ENCODE peak calls at places on chromosomes 11 and 22, in five cellular contexts. X, K, F, Z and L are unnamed samples.

GRCh38 chr11:22634897-22635629 is 9.4 kb upstream of the FANCF start:
- DNase-seq in X (no peak), K (peak; percentile 96), F (no peak), Z (no peak), L (no peak)

GRCh38 chr11:16738949-16739262 is 459 bp downstream of the C11orf58 start:
- DNase-seq in X (no peak), K (no peak), F (no peak), Z (no peak), L (no peak)

GRCh38 chr11:128904872-128905344 is 13.8 kb downstream of the KCNJ5 start:
- DNase-seq in X (peak; percentile 6), K (no peak), F (no peak), Z (no peak), L (peak; percentile 35)

GRCh38 chr11:127017482-127017881 is 16.9 kb upstream of the KIRREL3 start:
- DNase-seq in X (peak; percentile 81), K (no peak), F (no peak), Z (no peak), L (peak; percentile 14)

GRCh38 chr11:22151795-22152194 is 41.1 kb upstream of the ANO5 start:
- DNase-seq in X (no peak), K (no peak), F (no peak), Z (no peak), L (no peak)

GRCh38 chr22:32396746-32397145 is 15.3 kb downstream of the RTCB start:
- DNase-seq in X (no peak), K (no peak), F (no peak), Z (no peak), L (no peak)

GRCh38 chr11:7480132-7480531 is 5.2 kb upstream of the OLFML1 start:
- DNase-seq in X (no peak), K (no peak), F (no peak), Z (no peak), L (no peak)

GRCh38 chr11:126310229-126310991 is 6.5 kb downstream of the DCPS start:
- DNase-seq in X (peak; percentile 60), K (peak; percentile 63), F (peak; percentile 47), Z (no peak), L (peak; percentile 74)

GRCh38 chr11:112925516-112926310 is 35.5 kb upstream of the NCAM1 start:
- DNase-seq in X (no peak), K (no peak), F (no peak), Z (no peak), L (no peak)
- TF ChIP-seq HDAC2 in X (no peak), K (no peak), F (no peak), Z (no peak), L (no peak)

DNA sequence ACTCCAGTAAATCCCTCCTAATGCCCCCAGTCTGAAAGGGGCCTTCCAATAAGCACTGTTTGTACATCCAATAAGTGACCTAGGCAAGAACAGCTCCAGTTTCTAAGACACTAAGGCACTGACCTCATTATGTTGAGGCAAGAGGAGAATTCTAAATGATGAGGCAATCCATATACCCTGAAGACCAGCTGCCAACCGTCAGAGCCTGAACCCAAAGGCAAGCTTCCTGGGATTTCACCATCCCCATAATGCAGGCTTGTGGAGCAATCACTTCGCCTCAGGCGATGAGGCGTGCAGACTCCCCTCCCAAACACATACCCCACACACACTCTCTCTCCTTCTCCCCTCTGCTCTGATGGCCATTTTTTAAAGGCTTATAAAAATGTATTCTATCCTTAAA is 49.5 kb downstream of the LGR4 start:
- DNase-seq in X (peak; percentile 66), K (no peak), F (no peak), Z (no peak), L (no peak)
- TF ChIP-seq HDAC2 in X (no peak), K (no peak), F (no peak), Z (no peak), L (no peak)

DNA sequence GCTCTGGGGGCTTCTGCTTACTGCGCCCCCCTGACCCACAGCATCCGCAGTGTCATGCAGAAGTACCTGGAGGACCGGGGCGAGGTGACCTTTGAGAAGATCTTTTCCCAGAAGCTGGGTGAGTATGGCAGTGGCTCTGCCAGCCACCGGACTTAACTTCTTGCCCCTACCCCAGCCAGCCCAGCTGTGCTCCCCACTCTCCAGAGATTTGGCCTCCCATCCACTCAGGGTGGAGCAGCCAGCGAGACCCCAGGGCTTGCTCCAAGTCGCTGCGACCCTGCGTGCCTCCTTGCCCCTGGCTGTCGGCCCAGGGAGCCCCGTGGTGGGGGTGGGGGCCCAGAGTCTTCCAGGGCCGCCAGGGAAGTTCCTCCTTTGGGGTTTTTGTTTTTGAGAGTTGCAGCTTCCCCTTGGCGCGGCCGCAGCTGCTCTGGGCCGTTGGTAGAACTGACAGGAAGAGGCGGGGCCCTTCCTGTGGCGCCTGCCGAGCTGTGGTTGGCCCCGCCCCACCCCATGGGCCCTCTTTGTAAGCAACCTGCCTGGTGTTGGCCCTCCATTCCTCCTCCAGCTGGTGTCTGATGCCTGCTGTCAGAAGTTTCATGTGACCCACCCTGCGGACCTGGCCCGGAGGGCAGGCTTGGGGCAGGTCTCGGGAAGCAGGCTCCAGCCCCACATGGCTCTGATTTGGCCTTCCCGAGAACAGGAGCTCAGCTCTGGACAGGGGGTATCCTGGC is 11.1 kb downstream of the GRK2 start:
- DNase-seq in X (no peak), K (no peak), F (no peak), Z (peak; percentile 66), L (peak; percentile 83)
- TF ChIP-seq HDAC2 in X (no peak), K (no peak), F (no peak), Z (no peak), L (no peak)

GRCh38 chr22:28670153-28670552 is 9.5 kb downstream of the TTC28 start:
- DNase-seq in X (no peak), K (no peak), F (no peak), Z (no peak), L (no peak)
- TF ChIP-seq HDAC2 in X (no peak), K (no peak), F (no peak), Z (no peak), L (no peak)

GRCh38 chr11:77823775-77824174 is 2.8 kb downstream of the AAMDC start:
- DNase-seq in X (no peak), K (peak; percentile 12), F (no peak), Z (no peak), L (no peak)
- TF ChIP-seq HDAC2 in X (no peak), K (no peak), F (no peak), Z (no peak), L (no peak)

GRCh38 chr11:11731311-11732083 is 109.7 kb upstream of the GALNT18 start:
- DNase-seq in X (peak; percentile 10), K (no peak), F (no peak), Z (no peak), L (no peak)
- TF ChIP-seq HDAC2 in X (no peak), K (no peak), F (no peak), Z (no peak), L (no peak)